ENCODE peak calls at places on chromosome 4, in eight cellular contexts. One of them, this sample, is unnamed. For H3K4me1, the result is how much of the 10 kb centered on the place peaks cover.

GRCh38 chr4:113776679-113777078 is 15.1 kb upstream of the CAMK2D start:
- DNase-seq in hepatocyte: no peak
- DNase-seq in PC-3: no peak
- DNase-seq in MM.1S: no peak
- DNase-seq in fibroblast of lung: no peak
- DNase-seq in heart left ventricle: no peak
- DNase-seq in spleen: no peak
- DNase-seq in pancreas: no peak
- DNase-seq in this sample: peak

GRCh38 chr4:127598656-127599055 is 34.1 kb upstream of the INTU start:
- DNase-seq in hepatocyte: no peak
- DNase-seq in PC-3: no peak
- DNase-seq in MM.1S: no peak
- DNase-seq in fibroblast of lung: no peak
- DNase-seq in heart left ventricle: no peak
- DNase-seq in spleen: no peak
- DNase-seq in pancreas: no peak
- DNase-seq in this sample: no peak

GRCh38 chr4:147596377-147596776 is 20.8 kb upstream of the TMEM184C start:
- DNase-seq in hepatocyte: no peak
- DNase-seq in PC-3: peak
- DNase-seq in MM.1S: no peak
- DNase-seq in fibroblast of lung: no peak
- DNase-seq in heart left ventricle: no peak
- DNase-seq in spleen: no peak
- DNase-seq in pancreas: no peak
- DNase-seq in this sample: no peak

GRCh38 chr4:156378053-156378665 is 424.5 kb upstream of the CTSO start:
- DNase-seq in hepatocyte: peak
- DNase-seq in PC-3: peak
- DNase-seq in MM.1S: peak
- DNase-seq in fibroblast of lung: peak
- DNase-seq in heart left ventricle: no peak
- DNase-seq in spleen: no peak
- DNase-seq in pancreas: no peak
- DNase-seq in this sample: peak

GRCh38 chr4:25592670-25593069 is 63.0 kb upstream of the SLC34A2 start:
- DNase-seq in hepatocyte: no peak
- DNase-seq in PC-3: no peak
- DNase-seq in MM.1S: no peak
- DNase-seq in fibroblast of lung: no peak
- DNase-seq in heart left ventricle: no peak
- DNase-seq in spleen: no peak
- DNase-seq in pancreas: no peak
- DNase-seq in this sample: no peak

GRCh38 chr4:86307432-86307831 is 52.4 kb downstream of the MAPK10 start:
- DNase-seq in hepatocyte: no peak
- DNase-seq in PC-3: no peak
- DNase-seq in MM.1S: no peak
- DNase-seq in fibroblast of lung: peak
- DNase-seq in heart left ventricle: no peak
- DNase-seq in spleen: no peak
- DNase-seq in pancreas: no peak
- DNase-seq in this sample: no peak

GRCh38 chr4:15479913-15480185 is 10.2 kb downstream of the CC2D2A start:
- DNase-seq in hepatocyte: peak
- DNase-seq in PC-3: no peak
- DNase-seq in MM.1S: no peak
- DNase-seq in fibroblast of lung: peak
- DNase-seq in heart left ventricle: no peak
- DNase-seq in spleen: no peak
- DNase-seq in pancreas: no peak
- DNase-seq in this sample: no peak

GRCh38 chr4:6221296-6221850 is 21.0 kb upstream of the JAKMIP1 start:
- DNase-seq in hepatocyte: no peak
- DNase-seq in PC-3: no peak
- DNase-seq in MM.1S: no peak
- DNase-seq in fibroblast of lung: no peak
- DNase-seq in heart left ventricle: no peak
- DNase-seq in spleen: no peak
- DNase-seq in pancreas: no peak
- DNase-seq in this sample: peak

GRCh38 chr4:103938488-103938887 is 218.7 kb upstream of the TACR3 start:
- DNase-seq in hepatocyte: no peak
- DNase-seq in PC-3: no peak
- DNase-seq in MM.1S: no peak
- DNase-seq in fibroblast of lung: no peak
- DNase-seq in heart left ventricle: no peak
- DNase-seq in spleen: no peak
- DNase-seq in pancreas: no peak
- DNase-seq in this sample: no peak

GRCh38 chr4:3227878-3228675 is 20.9 kb upstream of the MSANTD1 start:
- DNase-seq in hepatocyte: no peak
- DNase-seq in PC-3: no peak
- DNase-seq in MM.1S: no peak
- DNase-seq in fibroblast of lung: peak
- DNase-seq in heart left ventricle: peak
- DNase-seq in spleen: no peak
- DNase-seq in pancreas: no peak
- DNase-seq in this sample: no peak

GRCh38 chr4:115396034-115396433 is 282.6 kb upstream of the NDST4 start:
- DNase-seq in hepatocyte: no peak
- DNase-seq in PC-3: no peak
- DNase-seq in MM.1S: no peak
- DNase-seq in fibroblast of lung: no peak
- DNase-seq in heart left ventricle: no peak
- DNase-seq in spleen: no peak
- DNase-seq in pancreas: no peak
- DNase-seq in this sample: no peak

GRCh38 chr4:61440306-61440705 is 240.2 kb downstream of the ADGRL3 start:
- DNase-seq in hepatocyte: no peak
- DNase-seq in PC-3: no peak
- DNase-seq in MM.1S: no peak
- DNase-seq in fibroblast of lung: no peak
- DNase-seq in heart left ventricle: no peak
- DNase-seq in spleen: no peak
- DNase-seq in pancreas: no peak
- DNase-seq in this sample: no peak

GRCh38 chr4:26763063-26763462 is 97.6 kb upstream of the STIM2 start:
- DNase-seq in hepatocyte: no peak
- DNase-seq in PC-3: peak
- DNase-seq in MM.1S: no peak
- DNase-seq in fibroblast of lung: no peak
- DNase-seq in heart left ventricle: no peak
- DNase-seq in spleen: no peak
- DNase-seq in pancreas: no peak
- DNase-seq in this sample: no peak

GRCh38 chr4:1342003-1342402 is 5.0 kb upstream of the UVSSA start:
- DNase-seq in hepatocyte: no peak
- DNase-seq in PC-3: no peak
- DNase-seq in MM.1S: peak
- DNase-seq in fibroblast of lung: peak
- DNase-seq in heart left ventricle: no peak
- DNase-seq in spleen: no peak
- DNase-seq in pancreas: no peak
- DNase-seq in this sample: no peak

GRCh38 chr4:88674989-88675388 is 22.6 kb downstream of the NAP1L5 start:
- DNase-seq in hepatocyte: no peak
- DNase-seq in PC-3: no peak
- DNase-seq in MM.1S: no peak
- DNase-seq in fibroblast of lung: peak
- DNase-seq in heart left ventricle: no peak
- DNase-seq in spleen: no peak
- DNase-seq in pancreas: no peak
- DNase-seq in this sample: no peak

GRCh38 chr4:89615056-89615455 is 221.9 kb downstream of the SNCA start:
- DNase-seq in hepatocyte: no peak
- DNase-seq in PC-3: no peak
- DNase-seq in MM.1S: no peak
- DNase-seq in fibroblast of lung: no peak
- DNase-seq in heart left ventricle: no peak
- DNase-seq in spleen: no peak
- DNase-seq in pancreas: no peak
- DNase-seq in this sample: no peak

GRCh38 chr4:151613290-151613689 is 147.5 kb downstream of the GATB start:
- DNase-seq in hepatocyte: no peak
- DNase-seq in PC-3: no peak
- DNase-seq in MM.1S: no peak
- DNase-seq in fibroblast of lung: no peak
- DNase-seq in heart left ventricle: no peak
- DNase-seq in spleen: no peak
- DNase-seq in pancreas: no peak
- DNase-seq in this sample: no peak

GRCh38 chr4:83369825-83370639 is 35.4 kb upstream of the HPSE start:
- DNase-seq in hepatocyte: peak
- DNase-seq in PC-3: no peak
- DNase-seq in MM.1S: no peak
- DNase-seq in fibroblast of lung: peak
- DNase-seq in heart left ventricle: no peak
- DNase-seq in spleen: no peak
- DNase-seq in pancreas: no peak
- DNase-seq in this sample: no peak

GRCh38 chr4:136934601-136935000 is 597.7 kb downstream of the PCDH18 start:
- DNase-seq in hepatocyte: no peak
- DNase-seq in PC-3: no peak
- DNase-seq in MM.1S: no peak
- DNase-seq in fibroblast of lung: no peak
- DNase-seq in heart left ventricle: no peak
- DNase-seq in spleen: no peak
- DNase-seq in pancreas: no peak
- DNase-seq in this sample: no peak

GRCh38 chr4:173192375-173193162 is 24.0 kb downstream of the GALNT7 start:
- DNase-seq in hepatocyte: no peak
- DNase-seq in PC-3: no peak
- DNase-seq in MM.1S: no peak
- DNase-seq in fibroblast of lung: no peak
- DNase-seq in heart left ventricle: no peak
- DNase-seq in spleen: no peak
- DNase-seq in pancreas: no peak
- DNase-seq in this sample: no peak
- TF ChIP-seq CTCF in hepatocyte: no peak
- TF ChIP-seq CTCF in PC-3: peak
- TF ChIP-seq CTCF in MM.1S: peak
- TF ChIP-seq CTCF in fibroblast of lung: no peak
- TF ChIP-seq CTCF in heart left ventricle: no peak
- TF ChIP-seq CTCF in spleen: no peak
- TF ChIP-seq CTCF in pancreas: no peak
- TF ChIP-seq CTCF in this sample: peak

GRCh38 chr4:7253806-7254205 is 61.5 kb downstream of the SORCS2 start:
- DNase-seq in hepatocyte: no peak
- DNase-seq in PC-3: no peak
- DNase-seq in MM.1S: no peak
- DNase-seq in fibroblast of lung: peak
- DNase-seq in heart left ventricle: no peak
- DNase-seq in spleen: no peak
- DNase-seq in pancreas: no peak
- DNase-seq in this sample: no peak

GRCh38 chr4:7256989-7257810 is 64.9 kb downstream of the SORCS2 start:
- DNase-seq in hepatocyte: no peak
- DNase-seq in PC-3: no peak
- DNase-seq in MM.1S: no peak
- DNase-seq in fibroblast of lung: peak
- DNase-seq in heart left ventricle: peak
- DNase-seq in spleen: no peak
- DNase-seq in pancreas: peak
- DNase-seq in this sample: no peak

GRCh38 chr4:7254736-7255487 is 62.6 kb downstream of the SORCS2 start:
- DNase-seq in hepatocyte: no peak
- DNase-seq in PC-3: no peak
- DNase-seq in MM.1S: no peak
- DNase-seq in fibroblast of lung: no peak
- DNase-seq in heart left ventricle: no peak
- DNase-seq in spleen: no peak
- DNase-seq in pancreas: no peak
- DNase-seq in this sample: no peak

GRCh38 chr4:7255996-7256395 is 63.7 kb downstream of the SORCS2 start:
- DNase-seq in hepatocyte: no peak
- DNase-seq in PC-3: no peak
- DNase-seq in MM.1S: no peak
- DNase-seq in fibroblast of lung: no peak
- DNase-seq in heart left ventricle: no peak
- DNase-seq in spleen: no peak
- DNase-seq in pancreas: no peak
- DNase-seq in this sample: no peak

DNA sequence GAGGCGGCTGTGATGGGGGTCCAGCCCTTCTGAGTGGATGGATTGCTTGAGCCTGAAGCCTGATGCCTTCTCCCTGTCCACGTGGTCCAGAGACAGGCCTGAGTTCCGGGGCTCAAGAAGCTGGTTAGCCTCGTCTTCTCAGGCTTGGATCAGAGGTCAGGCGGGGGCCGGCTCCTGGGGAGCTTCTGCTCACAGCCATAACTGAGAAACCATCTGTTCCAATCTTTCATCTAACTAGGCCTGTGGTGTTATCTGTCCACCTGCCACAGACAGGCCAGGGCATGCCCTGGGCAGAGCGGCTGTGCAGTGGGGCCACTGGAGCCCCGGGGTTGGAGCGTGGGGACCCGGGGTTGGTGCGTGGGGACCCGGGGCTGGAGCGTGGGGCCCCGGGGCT is 63.1 kb downstream of the SORCS2 start:
- DNase-seq in hepatocyte: no peak
- DNase-seq in PC-3: no peak
- DNase-seq in MM.1S: no peak
- DNase-seq in fibroblast of lung: no peak
- DNase-seq in heart left ventricle: no peak
- DNase-seq in spleen: no peak
- DNase-seq in pancreas: no peak
- DNase-seq in this sample: no peak
- H3K4me1 ChIP-seq in hepatocyte: under half
- H3K4me1 ChIP-seq in PC-3: under half
- H3K4me1 ChIP-seq in MM.1S: under half
- H3K4me1 ChIP-seq in fibroblast of lung: under half
- H3K4me1 ChIP-seq in heart left ventricle: under half
- H3K4me1 ChIP-seq in spleen: under half
- H3K4me1 ChIP-seq in pancreas: under half
- H3K4me1 ChIP-seq in this sample: under half

DNA sequence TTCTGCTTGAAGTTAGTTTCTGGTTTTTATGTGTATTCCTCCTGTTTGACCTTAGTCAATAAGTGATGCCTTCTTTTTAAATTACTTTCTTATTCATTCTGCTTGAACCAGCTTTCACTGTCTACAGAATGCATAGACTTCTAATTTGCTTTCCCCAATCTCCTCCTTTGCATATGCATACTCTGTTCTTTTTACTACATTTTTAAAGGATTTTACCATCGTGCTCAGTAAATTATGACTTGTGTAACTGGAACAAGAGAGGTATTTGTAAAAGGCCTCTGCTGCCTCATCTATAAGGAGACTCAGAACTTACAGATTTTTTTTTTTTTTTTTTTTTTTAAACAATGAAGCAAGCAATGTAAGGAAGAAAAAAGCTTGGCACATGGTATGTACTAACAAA is 228.7 kb downstream of the PPP3CA start:
- DNase-seq in hepatocyte: no peak
- DNase-seq in PC-3: no peak
- DNase-seq in MM.1S: no peak
- DNase-seq in fibroblast of lung: no peak
- DNase-seq in heart left ventricle: no peak
- DNase-seq in spleen: no peak
- DNase-seq in pancreas: no peak
- DNase-seq in this sample: no peak
- H3K4me3 ChIP-seq in hepatocyte: no peak
- H3K4me3 ChIP-seq in PC-3: no peak
- H3K4me3 ChIP-seq in MM.1S: no peak
- H3K4me3 ChIP-seq in fibroblast of lung: no peak
- H3K4me3 ChIP-seq in heart left ventricle: no peak
- H3K4me3 ChIP-seq in spleen: no peak
- H3K4me3 ChIP-seq in pancreas: no peak
- H3K4me3 ChIP-seq in this sample: no peak

GRCh38 chr4:73661646-73662119 is 41.4 kb upstream of the RASSF6 start:
- DNase-seq in hepatocyte: no peak
- DNase-seq in PC-3: peak
- DNase-seq in MM.1S: no peak
- DNase-seq in fibroblast of lung: peak
- DNase-seq in heart left ventricle: no peak
- DNase-seq in spleen: no peak
- DNase-seq in pancreas: no peak
- DNase-seq in this sample: no peak
- TF ChIP-seq CTCF in hepatocyte: no peak
- TF ChIP-seq CTCF in PC-3: no peak
- TF ChIP-seq CTCF in MM.1S: no peak
- TF ChIP-seq CTCF in fibroblast of lung: no peak
- TF ChIP-seq CTCF in heart left ventricle: no peak
- TF ChIP-seq CTCF in spleen: no peak
- TF ChIP-seq CTCF in pancreas: no peak
- TF ChIP-seq CTCF in this sample: no peak